ENCODE peak calls at places on chromosome 16, in seven cellular contexts. S, R, E, O, P, W and G are unnamed samples.

GRCh38 chr16:84735846-84736586 is 36.2 kb downstream of the USP10 start:
- DNase-seq in S (no peak), R (no peak), E (no peak), O (peak; percentile 80), P (no peak), W (no peak), G (no peak)

GRCh38 chr16:67404740-67405226 is 11.5 kb upstream of the TPPP3 start:
- DNase-seq in S (no peak), R (peak; percentile 88), E (no peak), O (no peak), P (no peak), W (no peak), G (no peak)

GRCh38 chr16:66930189-66930588 is 4.0 kb downstream of the CIAO2B start:
- DNase-seq in S (no peak), R (peak; percentile 39), E (no peak), O (peak; percentile 84), P (peak; percentile 85), W (no peak), G (no peak)

GRCh38 chr16:15519767-15520166 is 85.4 kb downstream of the BMERB1 start:
- DNase-seq in S (no peak), R (no peak), E (no peak), O (no peak), P (no peak), W (no peak), G (no peak)

GRCh38 chr16:974001-974601 is 3.3 kb upstream of the LMF1 start:
- DNase-seq in S (no peak), R (peak; percentile 15), E (peak; percentile 61), O (no peak), P (no peak), W (no peak), G (no peak)

GRCh38 chr16:79838860-79839259 is 238.3 kb upstream of the MAF start:
- DNase-seq in S (no peak), R (no peak), E (no peak), O (no peak), P (no peak), W (no peak), G (no peak)

GRCh38 chr16:78437352-78437968 is 338.0 kb downstream of the WWOX start:
- DNase-seq in S (no peak), R (peak; percentile 28), E (no peak), O (peak; percentile 7), P (peak; percentile 1), W (peak; percentile 7), G (no peak)

GRCh38 chr16:85173981-85174751 is 61.9 kb upstream of the CIBAR2 start:
- DNase-seq in S (peak; percentile 79), R (no peak), E (no peak), O (peak; percentile 89), P (peak; percentile 89), W (peak; percentile 95), G (no peak)

GRCh38 chr16:22018559-22018958 is 10.6 kb downstream of the MOSMO start:
- DNase-seq in S (no peak), R (no peak), E (no peak), O (no peak), P (peak; percentile 44), W (no peak), G (no peak)

GRCh38 chr16:80375973-80376372 is 164.8 kb upstream of the DYNLRB2 start:
- DNase-seq in S (no peak), R (no peak), E (no peak), O (no peak), P (no peak), W (no peak), G (no peak)

GRCh38 chr16:82037666-82038065 is 2.6 kb downstream of the HSD17B2 start:
- DNase-seq in S (no peak), R (no peak), E (no peak), O (no peak), P (peak; percentile 53), W (no peak), G (no peak)

GRCh38 chr16:1707193-1707790 is 1.3 kb downstream of the MAPK8IP3 start:
- DNase-seq in S (no peak), R (peak; percentile 48), E (no peak), O (no peak), P (peak; percentile 40), W (peak; percentile 57), G (no peak)

GRCh38 chr16:80684136-80684765 is 120.1 kb downstream of the CDYL2 start:
- DNase-seq in S (no peak), R (no peak), E (no peak), O (no peak), P (no peak), W (no peak), G (no peak)

GRCh38 chr16:2426941-2427361 is 2.3 kb upstream of the CCNF start:
- DNase-seq in S (peak; percentile 60), R (peak; percentile 42), E (no peak), O (no peak), P (no peak), W (no peak), G (no peak)

GRCh38 chr16:680967-681745 is 946 bp downstream of the STUB1 start:
- DNase-seq in S (no peak), R (peak; percentile 71), E (no peak), O (no peak), P (peak; percentile 49), W (peak; percentile 40), G (no peak)

GRCh38 chr16:78705694-78706093 is 606.2 kb downstream of the WWOX start:
- DNase-seq in S (no peak), R (no peak), E (no peak), O (peak; percentile 6), P (peak; percentile 2), W (no peak), G (no peak)

GRCh38 chr16:10738231-10739077 is 5.2 kb upstream of the NUBP1 start:
- DNase-seq in S (peak; percentile 92), R (peak; percentile 56), E (peak; percentile 32), O (peak; percentile 8), P (peak; percentile 78), W (peak; percentile 50), G (peak; percentile 83)

GRCh38 chr16:48117217-48118105 is 38.3 kb downstream of the ABCC12 start:
- DNase-seq in S (no peak), R (peak; percentile 37), E (peak; percentile 75), O (peak; percentile 76), P (no peak), W (peak; percentile 71), G (no peak)